ENCODE peak calls at places on chromosomes 12 and 14, in four cellular contexts. F, Z, A and B are unnamed samples.

GRCh38 chr12:112126000-112126431 is 656 bp downstream of the TRAFD1 start:
- DNase-seq in F (no peak), Z (no peak), A (no peak), B (no peak)

GRCh38 chr14:67387195-67387594 is 24.8 kb downstream of the PLEK2 start:
- DNase-seq in F (no peak), Z (no peak), A (no peak), B (no peak)

GRCh38 chr14:92105845-92106094 is 612 bp downstream of the ATXN3 start:
- DNase-seq in F (peak), Z (peak), A (peak), B (peak)

GRCh38 chr12:46556820-46557524 is 184.4 kb upstream of the SLC38A2 start:
- DNase-seq in F (peak), Z (no peak), A (no peak), B (no peak)

GRCh38 chr14:100041274-100041673 is 23.9 kb upstream of the EVL start:
- DNase-seq in F (no peak), Z (no peak), A (no peak), B (no peak)

GRCh38 chr12:95784286-95784685 is 6.3 kb downstream of the NTN4 start:
- DNase-seq in F (no peak), Z (no peak), A (no peak), B (no peak)

GRCh38 chr14:59032821-59033220 is 155.6 kb upstream of the DAAM1 start:
- DNase-seq in F (peak), Z (no peak), A (no peak), B (no peak)

GRCh38 chr14:56474419-56475022 is 105.1 kb upstream of the TMEM260 start:
- DNase-seq in F (peak), Z (no peak), A (no peak), B (peak)

GRCh38 chr12:5494343-5494742 is 62.4 kb downstream of the NTF3 start:
- DNase-seq in F (no peak), Z (no peak), A (no peak), B (no peak)

GRCh38 chr12:26369588-26369987 is 174.2 kb downstream of the SSPN start:
- DNase-seq in F (peak), Z (no peak), A (no peak), B (no peak)

GRCh38 chr14:74647061-74647833 is 35.2 kb upstream of the LTBP2 start:
- DNase-seq in F (no peak), Z (no peak), A (no peak), B (no peak)

GRCh38 chr14:37792124-37792523 is 196.7 kb downstream of the TTC6 start:
- DNase-seq in F (no peak), Z (no peak), A (no peak), B (no peak)

GRCh38 chr12:124497658-124498057 is 69.8 kb downstream of the NCOR2 start:
- DNase-seq in F (peak), Z (no peak), A (peak), B (no peak)

GRCh38 chr12:130506844-130507243 is 169.2 kb downstream of the PIWIL1 start:
- DNase-seq in F (no peak), Z (no peak), A (no peak), B (no peak)

GRCh38 chr12:66107451-66107915 is 23.1 kb downstream of the LLPH start:
- DNase-seq in F (peak), Z (no peak), A (no peak), B (peak)

GRCh38 chr14:89907655-89908054 is 46.9 kb downstream of the EFCAB11 start:
- DNase-seq in F (no peak), Z (no peak), A (no peak), B (no peak)

GRCh38 chr12:32568241-32568640 is 110.9 kb upstream of the DNM1L start:
- DNase-seq in F (peak), Z (no peak), A (no peak), B (no peak)

GRCh38 chr12:105462841-105463240 is 132.3 kb downstream of the C12orf75 start:
- DNase-seq in F (peak), Z (no peak), A (no peak), B (no peak)

GRCh38 chr12:111605931-111606625 is 7.0 kb upstream of the ATXN2 start:
- DNase-seq in F (peak), Z (no peak), A (no peak), B (no peak)

GRCh38 chr14:77322951-77323350 is 2.1 kb downstream of the GSTZ1 start:
- DNase-seq in F (no peak), Z (no peak), A (no peak), B (no peak)

DNA sequence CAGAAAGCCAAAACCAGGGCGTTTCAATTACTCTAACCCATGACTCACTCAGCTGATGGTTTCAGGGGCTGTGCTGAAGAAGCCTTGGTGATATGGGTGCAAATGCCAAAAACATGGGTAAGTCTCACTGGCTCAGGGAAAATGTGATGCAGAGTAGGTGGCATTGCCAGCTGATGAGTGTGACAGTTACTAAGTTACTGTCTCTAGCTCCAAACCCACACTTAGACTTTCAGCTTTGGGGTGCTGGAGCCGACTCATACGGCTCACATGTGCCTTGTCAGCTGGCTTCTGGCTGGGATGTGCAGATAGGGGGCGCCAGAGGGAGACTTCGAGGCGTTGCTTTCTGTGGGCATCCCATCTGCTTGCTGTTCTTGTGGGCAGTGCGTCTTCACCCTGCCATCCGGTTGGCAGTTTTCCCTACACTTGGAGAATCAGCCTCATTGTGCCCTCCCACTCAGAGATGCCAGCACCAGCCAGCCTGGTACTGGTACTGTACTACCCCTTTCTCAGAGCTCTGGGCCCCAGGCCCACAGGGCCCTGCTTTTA is 11.1 kb upstream of the KRT7 start:
- DNase-seq in F (no peak), Z (peak), A (peak), B (peak)
- TF ChIP-seq CTCF in F (peak), Z (no peak), A (peak), B (peak)

DNA sequence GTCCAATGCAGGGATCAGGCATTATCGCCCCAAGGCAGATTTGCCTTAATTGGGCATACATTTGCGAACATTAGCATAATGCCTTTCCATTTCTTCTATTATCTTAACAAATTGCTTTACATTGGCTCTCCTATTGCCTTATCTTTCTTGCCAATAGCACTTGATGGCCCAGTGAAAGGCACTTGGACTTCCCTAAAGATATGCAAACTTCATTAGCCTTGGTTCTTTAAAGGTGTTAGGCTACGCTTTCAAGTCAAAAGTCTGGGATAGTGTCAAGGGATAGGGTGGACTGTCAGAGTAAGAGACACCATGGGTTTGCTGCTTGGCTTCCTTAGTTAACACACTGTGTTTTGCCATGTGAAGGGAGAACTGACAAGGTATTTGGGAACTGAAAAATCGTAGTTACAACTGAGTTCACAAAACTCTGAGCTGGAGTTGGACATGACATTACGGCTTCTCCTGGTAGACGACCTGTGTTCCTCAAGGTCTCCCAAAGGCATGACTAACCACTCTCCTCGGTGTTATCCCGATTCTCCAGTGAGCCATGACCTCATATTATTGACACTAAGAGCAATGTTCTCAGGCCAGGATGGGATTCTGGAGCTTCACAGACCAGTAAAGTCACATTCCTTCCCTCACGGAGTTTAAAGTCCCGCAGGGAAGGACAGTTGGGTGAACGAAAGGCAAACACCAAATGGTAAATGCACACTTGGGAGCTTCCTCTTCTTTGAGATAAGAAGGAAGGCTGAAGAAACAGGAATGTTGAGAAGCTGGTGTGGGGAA is 65.2 kb downstream of the TBC1D30 start:
- DNase-seq in F (no peak), Z (no peak), A (no peak), B (peak)
- TF ChIP-seq CTCF in F (no peak), Z (no peak), A (no peak), B (no peak)

DNA sequence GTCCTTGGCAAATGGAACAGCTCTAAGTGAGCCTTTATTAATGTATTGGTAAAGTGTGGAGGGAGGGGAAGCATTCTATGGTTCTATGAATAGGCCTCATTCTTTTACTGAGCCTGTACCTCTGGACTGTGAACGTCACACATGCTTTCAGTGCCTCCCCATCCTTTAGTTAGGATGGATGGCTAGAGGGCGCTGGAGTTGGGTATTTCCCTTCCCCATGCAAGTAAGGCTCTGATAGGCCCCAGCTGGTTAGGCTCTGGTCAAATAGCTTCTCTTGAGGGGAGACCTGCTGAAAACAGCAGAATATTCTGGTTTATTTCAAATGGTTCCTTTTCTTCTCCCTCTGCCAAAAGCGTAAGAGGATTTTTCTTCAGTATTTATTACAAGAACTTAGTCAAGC is 860.9 kb upstream of the MDGA2 start:
- DNase-seq in F (no peak), Z (no peak), A (no peak), B (no peak)
- TF ChIP-seq CTCF in F (no peak), Z (no peak), A (no peak), B (no peak)

GRCh38 chr14:95354834-95355233 is 35.1 kb upstream of the CLMN start:
- DNase-seq in F (no peak), Z (no peak), A (no peak), B (no peak)

GRCh38 chr14:95353007-95353406 is 33.3 kb upstream of the CLMN start:
- DNase-seq in F (no peak), Z (no peak), A (no peak), B (no peak)

GRCh38 chr14:95355422-95355821 is 35.7 kb upstream of the CLMN start:
- DNase-seq in F (no peak), Z (no peak), A (no peak), B (no peak)

GRCh38 chr14:95353664-95354063 is 34.0 kb upstream of the CLMN start:
- DNase-seq in F (no peak), Z (no peak), A (no peak), B (no peak)

DNA sequence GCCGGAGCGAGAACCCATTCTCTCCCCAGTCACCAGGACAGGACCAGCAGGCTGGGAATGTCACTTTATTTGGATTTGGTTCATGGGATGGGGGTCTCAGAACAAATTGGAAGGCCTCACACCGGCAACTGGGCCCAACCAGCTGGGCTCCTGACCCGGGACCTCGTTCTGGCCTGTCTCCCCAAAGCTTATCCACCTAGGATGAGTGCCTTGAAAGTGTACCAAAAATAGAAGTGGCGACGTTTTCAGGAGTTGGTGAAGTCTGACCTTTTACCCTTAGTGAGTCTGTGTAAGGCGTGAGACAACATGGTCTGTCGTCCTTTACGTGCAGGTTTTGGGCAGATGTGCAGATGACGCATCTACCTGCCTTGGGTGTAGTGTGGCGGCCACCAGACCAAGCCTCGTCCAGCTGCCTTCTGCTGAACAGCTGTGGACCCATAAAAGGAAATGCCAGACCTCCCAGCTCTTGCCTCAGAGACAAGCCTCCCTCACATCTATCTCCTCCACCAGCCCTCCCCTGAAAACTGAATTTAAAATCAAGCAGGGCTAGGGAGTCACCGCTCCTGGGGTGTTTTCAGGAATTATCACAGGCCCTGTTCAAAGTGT is 36.6 kb upstream of the CLMN start:
- DNase-seq in F (no peak), Z (no peak), A (no peak), B (no peak)
- TF ChIP-seq CTCF in F (no peak), Z (no peak), A (no peak), B (no peak)

DNA sequence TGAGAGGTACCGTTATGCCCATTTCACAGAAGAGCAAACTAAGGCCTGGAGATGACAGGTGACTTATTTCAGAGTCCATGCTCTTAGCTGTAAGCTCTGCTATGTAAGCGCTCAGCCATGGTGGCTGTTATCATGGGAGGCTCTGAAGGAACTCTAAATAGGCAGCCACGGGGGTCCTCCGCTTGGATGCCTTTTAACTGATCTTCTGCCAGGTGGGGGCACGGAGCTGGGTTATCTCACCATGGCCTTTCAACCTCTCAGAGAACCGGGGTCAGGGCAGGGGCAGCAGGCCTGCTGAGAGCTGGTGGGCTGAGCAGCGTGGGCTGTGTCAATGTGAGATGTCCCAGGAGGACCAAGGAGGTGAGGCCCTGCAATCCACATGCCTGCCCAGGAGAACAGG is 49.7 kb upstream of the RBM19 start:
- DNase-seq in F (no peak), Z (no peak), A (no peak), B (no peak)
- TF ChIP-seq CTCF in F (no peak), Z (no peak), A (no peak), B (no peak)